ENCODE peak calls at places on chromosomes 13 and 19, in six cellular contexts. I, V, H, P, D and A are unnamed samples.

GRCh38 chr13:80386592-80386991 is 45.7 kb upstream of the SPRY2 start:
- DNase-seq in I (no peak), D (no peak), V (no peak), H (no peak), P (no peak), A (no peak)

GRCh38 chr19:18157465-18158063 is 4.6 kb downstream of the PIK3R2 start:
- DNase-seq in V (no peak), D (no peak), H (peak), I (no peak), P (no peak), A (no peak)

GRCh38 chr19:29841559-29842367 is 30.0 kb downstream of the CCNE1 start:
- DNase-seq in D (no peak), H (peak), V (peak), I (no peak), P (no peak), A (no peak)

GRCh38 chr13:53343345-53343744 is 314.7 kb downstream of the OLFM4 start:
- DNase-seq in I (no peak), H (no peak), D (no peak), V (no peak), P (no peak), A (no peak)

GRCh38 chr13:76667551-76667950 is 218.7 kb downstream of the KCTD12 start:
- DNase-seq in I (peak), V (no peak), H (no peak), P (no peak), D (no peak), A (no peak)

GRCh38 chr19:9309974-9310446 is 372 bp upstream of the ZNF699 start:
- DNase-seq in V (peak), D (peak), H (peak), P (peak), I (peak), A (peak)

GRCh38 chr13:73433893-73434292 is 375.1 kb downstream of the KLF5 start:
- DNase-seq in H (no peak), I (no peak), D (no peak), V (no peak), P (no peak), A (no peak)

GRCh38 chr13:30464496-30465351 is 1.0 kb downstream of the HMGB1 start:
- DNase-seq in D (peak), V (peak), P (peak), I (peak), H (peak), A (peak)

GRCh38 chr13:110262494-110262893 is 44.5 kb downstream of the COL4A1 start:
- DNase-seq in P (no peak), H (no peak), I (no peak), V (no peak), D (no peak), A (no peak)

GRCh38 chr19:5296021-5296420 is 44.6 kb downstream of the PTPRS start:
- DNase-seq in P (no peak), D (no peak), I (no peak), V (no peak), H (no peak), A (no peak)

GRCh38 chr19:34351382-34351802 is 13.6 kb upstream of the GPI start:
- DNase-seq in V (no peak), D (no peak), H (no peak), P (no peak), I (no peak), A (peak)

GRCh38 chr13:66994097-66994496 is 236.0 kb downstream of the PCDH9 start:
- DNase-seq in V (peak), P (peak), H (peak), D (no peak), I (no peak), A (peak)

GRCh38 chr13:102395939-102396338 is 5.9 kb downstream of the FGF14 start:
- DNase-seq in H (no peak), I (no peak), V (no peak), P (no peak), D (no peak), A (no peak)

GRCh38 chr13:110312669-110313031 is 5.6 kb downstream of the COL4A2 start:
- DNase-seq in P (no peak), D (no peak), I (no peak), H (no peak), V (no peak), A (no peak)

GRCh38 chr19:4636151-4636717 is 3.1 kb upstream of the TNFAIP8L1 start:
- DNase-seq in V (peak), I (no peak), D (no peak), P (peak), H (peak), A (peak)

GRCh38 chr13:69619651-69620050 is 488.0 kb upstream of the ATXN8OS start:
- DNase-seq in P (no peak), H (no peak), V (no peak), D (no peak), I (no peak), A (no peak)

GRCh38 chr19:35856001-35856400 is 710 bp upstream of the KIRREL2 start:
- DNase-seq in I (no peak), H (no peak), P (no peak), D (no peak), V (no peak), A (no peak)

GRCh38 chr19:38274734-38275133 is 10.4 kb downstream of the SPINT2 start:
- DNase-seq in I (no peak), D (no peak), H (peak), V (no peak), P (peak), A (no peak)

GRCh38 chr13:109840201-109840892 is 54.0 kb upstream of the IRS2 start:
- DNase-seq in H (no peak), P (no peak), I (no peak), D (no peak), V (no peak), A (no peak)

GRCh38 chr19:37874784-37875183 is 31.6 kb downstream of the WDR87 start:
- DNase-seq in P (no peak), D (no peak), I (no peak), H (no peak), V (no peak), A (no peak)

GRCh38 chr13:28658796-28659610 is at the start of gene POMP:
- DNase-seq in I (peak), D (peak), V (peak), H (peak), P (peak), A (peak)

GRCh38 chr13:51269039-51269438 is 46.8 kb downstream of the FAM124A start:
- DNase-seq in D (no peak), I (no peak), P (no peak), H (no peak), V (no peak), A (no peak)

GRCh38 chr13:42561752-42562467 is 12.0 kb upstream of the TNFSF11 start:
- DNase-seq in H (no peak), P (no peak), D (no peak), V (no peak), I (no peak), A (no peak)

GRCh38 chr19:10603873-10604459 is 16.9 kb upstream of the AP1M2 start:
- DNase-seq in P (peak), D (no peak), I (no peak), V (no peak), H (no peak), A (peak)

GRCh38 chr19:18294467-18294864 is 13.0 kb upstream of the JUND start:
- DNase-seq in V (no peak), I (peak), D (no peak), P (peak), H (peak), A (peak)

GRCh38 chr13:76455960-76456359 is 430.2 kb downstream of the KCTD12 start:
- DNase-seq in P (no peak), I (no peak), D (no peak), H (no peak), V (no peak), A (no peak)

GRCh38 chr19:1922803-1923202 is 17.6 kb downstream of the ADAT3 start:
- DNase-seq in V (no peak), P (no peak), H (no peak), I (no peak), D (no peak), A (no peak)

GRCh38 chr13:28357247-28357825 is 137.6 kb downstream of the FLT1 start:
- DNase-seq in D (no peak), I (no peak), H (no peak), V (no peak), P (no peak), A (no peak)

DNA sequence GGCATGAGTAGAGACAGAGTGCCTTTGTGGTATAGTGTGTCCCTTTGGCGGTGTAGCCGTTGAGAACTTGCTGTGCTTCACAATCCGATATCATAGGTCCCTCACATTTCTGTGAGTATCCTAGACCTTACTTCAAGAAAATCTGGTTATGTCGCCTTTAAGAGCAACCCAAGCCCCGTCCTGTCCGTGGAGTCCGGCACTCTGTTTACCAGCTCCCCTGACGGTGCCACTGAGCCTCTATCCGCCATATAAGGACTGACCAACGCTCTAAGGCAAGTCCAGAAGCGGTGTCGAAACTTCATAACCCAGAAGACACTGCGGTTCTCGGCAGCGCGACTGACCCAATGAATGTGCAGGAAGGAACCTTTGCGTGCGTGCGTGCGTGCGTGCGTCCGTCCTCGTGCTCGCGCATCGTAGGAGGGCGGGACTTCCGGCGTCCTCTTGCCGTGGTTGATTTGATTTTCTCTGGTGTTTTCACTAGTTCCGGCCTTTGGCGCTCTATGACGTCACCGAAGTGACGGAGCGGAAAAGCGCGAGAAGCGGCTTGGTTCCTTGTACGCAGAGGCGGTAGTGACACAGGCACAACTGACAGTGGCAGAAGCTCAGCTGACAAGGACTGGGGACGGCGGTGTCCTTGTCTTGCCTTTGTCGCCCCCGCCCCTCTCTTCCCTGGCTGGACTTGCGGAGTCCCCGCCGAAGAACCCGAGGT is at the start of the genes TRAPPC2B and ZNF547:
- DNase-seq in I (peak), H (peak), D (peak), P (peak), V (peak), A (peak)
- TF ChIP-seq POLR2A in I (no peak), H (peak), D (peak), P (peak), V (no peak), A (no peak)

DNA sequence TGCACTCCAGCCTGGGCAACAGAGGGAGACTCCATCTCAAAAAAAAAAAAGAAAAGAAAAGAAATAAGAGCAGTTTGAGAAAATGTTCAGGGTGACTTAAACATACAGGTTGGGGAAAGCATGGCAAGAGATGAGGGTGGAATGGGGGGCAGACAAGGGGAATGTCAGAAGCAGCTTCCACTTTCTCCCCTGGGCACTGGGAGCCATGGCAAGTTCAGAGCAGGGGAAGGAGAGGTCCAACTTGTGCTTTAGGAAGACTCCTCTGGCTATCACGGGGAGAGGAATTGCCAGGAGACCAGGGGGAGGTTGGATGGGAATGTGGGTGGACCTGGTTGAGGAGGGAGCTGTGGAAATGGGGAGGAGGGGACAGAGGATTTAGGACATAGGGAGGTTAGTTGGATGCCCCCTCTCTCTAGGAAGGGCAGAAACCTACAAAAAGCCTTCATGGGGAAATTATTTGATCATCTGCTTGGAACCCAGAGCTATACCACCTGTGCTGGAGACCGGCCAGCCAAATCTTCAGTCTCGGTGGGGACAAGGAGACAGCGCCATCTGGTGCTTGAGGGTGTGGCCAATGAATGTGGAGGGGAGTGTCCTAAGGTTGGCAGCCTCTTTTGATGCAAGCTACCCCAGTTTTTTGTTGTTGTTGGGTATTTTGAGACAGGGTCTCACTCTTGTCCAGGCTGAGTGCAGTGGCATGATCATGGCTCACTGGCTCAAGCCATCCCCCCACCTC is 7.3 kb upstream of the STRN4 start:
- DNase-seq in D (no peak), V (peak), I (no peak), P (peak), H (peak), A (peak)
- TF ChIP-seq CTCF in D (peak), V (peak), I (no peak), P (peak), H (peak), A (no peak)

DNA sequence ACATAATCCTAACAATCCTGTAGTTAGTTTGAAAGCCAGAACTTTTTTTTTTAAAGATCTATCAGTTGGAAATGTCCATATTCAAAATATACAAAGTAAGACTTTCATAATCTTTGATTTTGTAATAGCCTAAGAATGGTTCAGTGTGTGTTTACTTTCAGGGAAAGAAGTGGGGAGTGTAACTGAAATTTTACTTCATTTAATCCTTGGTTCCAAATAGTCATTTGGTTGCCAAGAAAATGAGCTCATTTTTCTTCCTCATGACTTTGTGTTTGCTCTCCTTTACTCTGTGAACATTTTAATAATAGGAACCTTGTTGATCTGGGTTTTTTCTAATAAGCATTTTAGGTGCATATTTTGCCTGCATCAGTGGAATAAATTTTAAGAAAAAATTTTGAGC is 278.8 kb downstream of the SLITRK6 start:
- DNase-seq in I (no peak), V (no peak), D (no peak), P (no peak), H (no peak), A (no peak)
- TF ChIP-seq POLR2A in I (no peak), V (no peak), D (no peak), P (no peak), H (no peak), A (no peak)

DNA sequence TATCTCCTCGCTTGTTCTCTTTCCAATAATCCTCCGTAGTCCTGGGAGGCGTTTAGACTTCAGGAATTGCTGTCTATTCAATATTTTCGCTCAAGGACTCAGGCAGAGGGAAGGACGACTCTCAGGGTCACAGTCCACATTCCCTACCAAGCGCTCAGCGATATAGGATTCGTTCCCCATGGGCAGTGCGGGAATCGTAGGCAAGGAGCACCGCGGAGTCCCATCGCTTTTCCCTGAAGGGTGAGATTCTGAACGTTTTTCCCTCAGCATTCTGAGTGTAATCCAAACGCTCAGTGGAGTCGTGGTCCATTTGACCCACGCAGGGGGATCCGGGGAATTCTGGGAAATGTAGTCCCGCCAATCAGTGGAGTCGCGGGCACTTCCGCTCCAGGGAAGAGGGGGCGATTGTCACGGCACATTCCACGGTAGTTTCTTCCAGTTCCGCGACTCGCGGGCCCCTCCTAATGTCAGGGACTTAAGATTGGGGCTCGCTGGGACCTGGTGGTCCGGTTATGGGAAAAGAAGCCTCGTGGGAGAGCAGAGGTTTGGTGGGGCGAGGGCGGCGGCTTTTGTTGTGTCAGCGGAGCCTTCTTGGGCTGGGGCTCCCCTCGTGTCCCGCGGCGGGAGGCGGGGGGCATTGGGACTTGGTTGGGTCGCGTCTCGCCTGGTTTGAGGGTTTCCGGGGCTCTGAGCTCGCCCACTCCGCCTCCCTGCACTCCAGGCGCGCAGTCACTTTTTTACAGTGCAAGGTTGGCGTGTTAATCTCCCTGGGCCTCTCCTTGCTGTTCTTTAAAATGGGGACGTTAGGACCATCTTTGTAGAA is at the start of gene ZNF234:
- DNase-seq in D (peak), V (peak), P (peak), H (peak), I (peak), A (peak)
- TF ChIP-seq CTCF in D (no peak), V (no peak), P (no peak), H (no peak), I (no peak), A (no peak)

DNA sequence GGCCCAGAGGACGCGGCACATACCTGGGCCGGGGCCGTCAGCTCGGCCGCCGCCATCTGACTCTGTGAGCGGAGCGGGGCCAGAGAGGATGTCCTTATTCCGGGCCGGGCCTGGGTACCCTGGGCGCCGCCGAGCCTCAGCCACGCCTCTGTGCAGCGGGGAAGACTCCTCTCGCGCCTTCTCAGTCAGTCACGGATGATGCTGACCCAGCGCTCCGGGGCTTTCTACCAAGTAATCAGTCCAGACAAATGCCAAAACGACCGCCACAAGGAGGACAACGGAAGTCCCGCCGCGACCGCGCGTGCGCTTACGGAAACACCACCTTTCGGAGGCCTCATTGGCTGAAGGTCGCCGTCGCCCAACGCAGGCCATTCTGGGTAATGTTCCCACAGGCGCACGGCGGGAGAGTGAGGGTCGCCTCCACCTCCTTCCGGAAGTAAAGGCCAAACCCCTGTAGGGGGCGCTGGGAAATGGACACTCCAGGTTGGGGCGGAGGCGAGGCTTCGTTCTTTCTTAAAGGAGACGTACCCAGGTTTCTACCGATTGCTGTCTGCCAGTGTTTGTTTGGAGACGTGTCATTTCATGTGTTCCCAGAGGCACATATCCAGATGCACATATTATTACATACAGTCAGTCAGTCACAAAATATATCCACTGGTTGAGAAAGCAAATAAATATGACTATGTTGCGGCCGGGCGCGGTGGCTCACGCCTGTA is at the start of gene ZNF256:
- DNase-seq in I (peak), V (peak), P (peak), H (peak), D (peak), A (peak)
- TF ChIP-seq POLR2A in I (no peak), V (no peak), P (peak), H (no peak), D (no peak), A (no peak)